ENCODE peak calls at places on chromosomes 3 and 15, in eight cellular contexts. M, V, N, X, E, Y, Q and K are unnamed samples.

GRCh38 chr3:46349484-46350261 is 4.2 kb upstream of the CCR2 start:
- DNase-seq in Y (no peak), Q (no peak), E (no peak), M (no peak), V (no peak), X (no peak), N (no peak), K (no peak)

GRCh38 chr3:111326144-111326995 is 215.6 kb upstream of the CD96 start:
- DNase-seq in N (no peak), V (no peak), X (no peak), Y (no peak), Q (no peak), E (no peak), M (peak), K (no peak)

GRCh38 chr3:25576836-25577454 is 87.8 kb downstream of the TOP2B start:
- DNase-seq in N (no peak), X (peak), Q (no peak), Y (no peak), E (no peak), V (no peak), M (no peak), K (no peak)

GRCh38 chr3:109569121-109569520 is 231.8 kb upstream of the DPPA4 start:
- DNase-seq in E (no peak), V (no peak), X (no peak), N (no peak), M (peak), Y (no peak), Q (no peak), K (no peak)

GRCh38 chr15:76140069-76140454 is 80.3 kb downstream of the TMEM266 start:
- DNase-seq in Y (no peak), M (no peak), V (no peak), E (no peak), Q (no peak), N (no peak), X (peak), K (no peak)

GRCh38 chr3:52077900-52078299 is 21.5 kb upstream of the DUSP7 start:
- DNase-seq in N (no peak), M (no peak), Y (no peak), V (no peak), Q (no peak), X (no peak), E (no peak), K (no peak)

GRCh38 chr3:72105306-72105705 is 320.4 kb upstream of the PROK2 start:
- DNase-seq in Q (no peak), Y (no peak), M (no peak), E (no peak), X (no peak), N (no peak), V (no peak), K (no peak)

GRCh38 chr15:36884404-36885335 is 215.7 kb downstream of the MEIS2 start:
- DNase-seq in X (no peak), N (no peak), Q (no peak), E (no peak), M (no peak), V (no peak), Y (no peak), K (no peak)

GRCh38 chr3:143668385-143668784 is 179.9 kb downstream of the SLC9A9 start:
- DNase-seq in E (no peak), Y (no peak), M (no peak), X (no peak), V (no peak), N (no peak), Q (no peak), K (no peak)

GRCh38 chr3:124034016-124034808 is 42.3 kb upstream of the ROPN1 start:
- DNase-seq in E (no peak), X (no peak), Y (no peak), Q (no peak), N (peak), V (no peak), M (peak), K (no peak)

GRCh38 chr3:132843851-132844565 is 121.8 kb upstream of the NPHP3 start:
- DNase-seq in Q (no peak), Y (no peak), V (no peak), M (no peak), E (no peak), X (no peak), N (no peak), K (peak)

GRCh38 chr15:64146885-64147681 is 4.4 kb upstream of the SNX22 start:
- DNase-seq in N (peak), M (peak), E (no peak), X (no peak), Y (no peak), Q (no peak), V (no peak), K (no peak)

GRCh38 chr3:48588230-48588629 is 6.9 kb downstream of the COL7A1 start:
- DNase-seq in V (no peak), X (no peak), N (no peak), Y (no peak), E (no peak), Q (no peak), M (no peak), K (no peak)

GRCh38 chr3:186849392-186849975 is 7.0 kb downstream of the ADIPOQ start:
- DNase-seq in Y (no peak), M (peak), N (peak), E (peak), V (peak), Q (peak), X (no peak), K (no peak)

GRCh38 chr15:60799885-60800728 is 321.2 kb upstream of the ICE2 start:
- DNase-seq in Y (no peak), Q (no peak), M (peak), N (peak), E (no peak), X (no peak), V (no peak), K (no peak)

GRCh38 chr15:71044006-71044405 is 71.3 kb upstream of the THSD4 start:
- DNase-seq in X (no peak), V (no peak), Y (no peak), M (peak), E (no peak), N (no peak), Q (no peak), K (no peak)

GRCh38 chr3:42683875-42684593 is 1.3 kb upstream of the KLHL40 start:
- DNase-seq in X (no peak), V (peak), Q (peak), M (peak), N (no peak), Y (no peak), E (peak), K (peak)

GRCh38 chr15:81268881-81269601 is 54.9 kb downstream of the STARD5 start:
- DNase-seq in Q (no peak), N (no peak), E (no peak), X (no peak), M (no peak), Y (no peak), V (no peak), K (no peak)

GRCh38 chr15:39188314-39188713 is 392.6 kb upstream of the THBS1 start:
- DNase-seq in N (no peak), Y (no peak), E (no peak), V (no peak), X (no peak), M (peak), Q (no peak), K (no peak)

GRCh38 chr15:75830910-75831805 is 12.1 kb upstream of the UBE2Q2 start:
- DNase-seq in Q (no peak), Y (no peak), N (peak), V (no peak), M (no peak), X (no peak), E (no peak), K (no peak)

GRCh38 chr3:16476636-16477035 is 36.9 kb downstream of the RFTN1 start:
- DNase-seq in Y (no peak), M (peak), E (peak), V (no peak), Q (peak), N (no peak), X (no peak), K (no peak)

GRCh38 chr3:5258526-5258925 is 71.0 kb downstream of the EDEM1 start:
- DNase-seq in Y (no peak), X (no peak), E (no peak), M (no peak), N (no peak), Q (no peak), V (no peak), K (no peak)

GRCh38 chr3:170809975-170810357 is 60.0 kb downstream of the RPL22L1 start:
- DNase-seq in M (peak), E (peak), X (no peak), Q (no peak), V (no peak), N (peak), Y (no peak), K (peak)

GRCh38 chr15:29914441-29915053 is 92.3 kb upstream of the TJP1 start:
- DNase-seq in Y (no peak), N (no peak), M (no peak), X (no peak), E (no peak), Q (no peak), V (no peak), K (no peak)